ENCODE peak calls at places on chromosomes 16 and 17, in eight cellular contexts. One of them, this sample, is unnamed.

GRCh38 chr16:3158498-3159314 is 23.9 kb downstream of the ZNF213 start:
- DNase-seq in endothelial cell: peak; percentile 78
- DNase-seq in neural crest cell: peak; percentile 69
- DNase-seq in GM06990: peak; percentile 92
- DNase-seq in A549: peak; percentile 95
- DNase-seq in breast epithelium: peak; percentile 89
- DNase-seq in cardiac fibroblast: peak; percentile 91
- DNase-seq in HFFc6: peak; percentile 83
- DNase-seq in this sample: peak; percentile 94

GRCh38 chr17:78428025-78428575 is 49.7 kb downstream of the PGS1 start:
- DNase-seq in endothelial cell: no peak
- DNase-seq in neural crest cell: no peak
- DNase-seq in GM06990: no peak
- DNase-seq in A549: no peak
- DNase-seq in breast epithelium: no peak
- DNase-seq in cardiac fibroblast: no peak
- DNase-seq in HFFc6: no peak
- DNase-seq in this sample: no peak

GRCh38 chr17:2691965-2692780 is 19.4 kb downstream of the CLUH start:
- DNase-seq in endothelial cell: no peak
- DNase-seq in neural crest cell: no peak
- DNase-seq in GM06990: no peak
- DNase-seq in A549: no peak
- DNase-seq in breast epithelium: peak; percentile 16
- DNase-seq in cardiac fibroblast: no peak
- DNase-seq in HFFc6: no peak
- DNase-seq in this sample: no peak

GRCh38 chr17:29930399-29931010 is 477 bp upstream of the SSH2 start:
- DNase-seq in endothelial cell: peak; percentile 15
- DNase-seq in neural crest cell: peak; percentile 14
- DNase-seq in GM06990: peak; percentile 18
- DNase-seq in A549: no peak
- DNase-seq in breast epithelium: no peak
- DNase-seq in cardiac fibroblast: no peak
- DNase-seq in HFFc6: no peak
- DNase-seq in this sample: no peak

GRCh38 chr16:84215531-84215930 is 24.3 kb downstream of the KCNG4 start:
- DNase-seq in endothelial cell: no peak
- DNase-seq in neural crest cell: no peak
- DNase-seq in GM06990: no peak
- DNase-seq in A549: no peak
- DNase-seq in breast epithelium: no peak
- DNase-seq in cardiac fibroblast: no peak
- DNase-seq in HFFc6: no peak
- DNase-seq in this sample: no peak

GRCh38 chr16:66906916-66907836 is 11.5 kb downstream of the CDH16 start:
- DNase-seq in endothelial cell: no peak
- DNase-seq in neural crest cell: no peak
- DNase-seq in GM06990: no peak
- DNase-seq in A549: no peak
- DNase-seq in breast epithelium: no peak
- DNase-seq in cardiac fibroblast: no peak
- DNase-seq in HFFc6: no peak
- DNase-seq in this sample: no peak

GRCh38 chr16:67053767-67054334 is 24.9 kb downstream of the CBFB start:
- DNase-seq in endothelial cell: no peak
- DNase-seq in neural crest cell: no peak
- DNase-seq in GM06990: no peak
- DNase-seq in A549: no peak
- DNase-seq in breast epithelium: no peak
- DNase-seq in cardiac fibroblast: no peak
- DNase-seq in HFFc6: no peak
- DNase-seq in this sample: peak; percentile 15

GRCh38 chr17:35879748-35880654 is at the start of gene CCL5:
- DNase-seq in endothelial cell: no peak
- DNase-seq in neural crest cell: no peak
- DNase-seq in GM06990: peak; percentile 78
- DNase-seq in A549: no peak
- DNase-seq in breast epithelium: no peak
- DNase-seq in cardiac fibroblast: peak; percentile 67
- DNase-seq in HFFc6: peak; percentile 9
- DNase-seq in this sample: peak; percentile 87

GRCh38 chr16:81650982-81651562 is 128.0 kb upstream of the PLCG2 start:
- DNase-seq in endothelial cell: no peak
- DNase-seq in neural crest cell: no peak
- DNase-seq in GM06990: no peak
- DNase-seq in A549: no peak
- DNase-seq in breast epithelium: no peak
- DNase-seq in cardiac fibroblast: peak; percentile 36
- DNase-seq in HFFc6: no peak
- DNase-seq in this sample: no peak

GRCh38 chr16:68843482-68844210 is at the start of gene TANGO6:
- DNase-seq in endothelial cell: peak; percentile 78
- DNase-seq in neural crest cell: peak; percentile 81
- DNase-seq in GM06990: peak; percentile 91
- DNase-seq in A549: peak; percentile 74
- DNase-seq in breast epithelium: peak; percentile 72
- DNase-seq in cardiac fibroblast: peak; percentile 82
- DNase-seq in HFFc6: peak; percentile 65
- DNase-seq in this sample: peak; percentile 91
- TF ChIP-seq CTCF in endothelial cell: no peak
- TF ChIP-seq CTCF in neural crest cell: peak; percentile 54
- TF ChIP-seq CTCF in GM06990: peak; percentile 55
- TF ChIP-seq CTCF in A549: peak; percentile 47
- TF ChIP-seq CTCF in breast epithelium: no peak
- TF ChIP-seq CTCF in cardiac fibroblast: peak; percentile 24
- TF ChIP-seq CTCF in HFFc6: peak; percentile 53
- TF ChIP-seq CTCF in this sample: peak; percentile 38

GRCh38 chr16:25141648-25142047 is 30.1 kb downstream of the LCMT1 start:
- DNase-seq in endothelial cell: no peak
- DNase-seq in neural crest cell: no peak
- DNase-seq in GM06990: no peak
- DNase-seq in A549: no peak
- DNase-seq in breast epithelium: no peak
- DNase-seq in cardiac fibroblast: peak; percentile 38
- DNase-seq in HFFc6: no peak
- DNase-seq in this sample: no peak

GRCh38 chr16:25148568-25149215 is 37.1 kb downstream of the LCMT1 start:
- DNase-seq in endothelial cell: no peak
- DNase-seq in neural crest cell: no peak
- DNase-seq in GM06990: no peak
- DNase-seq in A549: no peak
- DNase-seq in breast epithelium: no peak
- DNase-seq in cardiac fibroblast: no peak
- DNase-seq in HFFc6: no peak
- DNase-seq in this sample: no peak

GRCh38 chr16:25138130-25138529 is 26.6 kb downstream of the LCMT1 start:
- DNase-seq in endothelial cell: no peak
- DNase-seq in neural crest cell: no peak
- DNase-seq in GM06990: no peak
- DNase-seq in A549: no peak
- DNase-seq in breast epithelium: no peak
- DNase-seq in cardiac fibroblast: no peak
- DNase-seq in HFFc6: no peak
- DNase-seq in this sample: no peak

GRCh38 chr16:25140459-25140858 is 28.9 kb downstream of the LCMT1 start:
- DNase-seq in endothelial cell: no peak
- DNase-seq in neural crest cell: no peak
- DNase-seq in GM06990: no peak
- DNase-seq in A549: no peak
- DNase-seq in breast epithelium: no peak
- DNase-seq in cardiac fibroblast: peak; percentile 20
- DNase-seq in HFFc6: peak; percentile 5
- DNase-seq in this sample: no peak

GRCh38 chr16:25143898-25144297 is 32.4 kb downstream of the LCMT1 start:
- DNase-seq in endothelial cell: peak; percentile 19
- DNase-seq in neural crest cell: no peak
- DNase-seq in GM06990: no peak
- DNase-seq in A549: peak; percentile 36
- DNase-seq in breast epithelium: no peak
- DNase-seq in cardiac fibroblast: no peak
- DNase-seq in HFFc6: no peak
- DNase-seq in this sample: no peak
- TF ChIP-seq CTCF in endothelial cell: peak; percentile 56
- TF ChIP-seq CTCF in neural crest cell: peak; percentile 52
- TF ChIP-seq CTCF in GM06990: no peak
- TF ChIP-seq CTCF in A549: peak; percentile 24
- TF ChIP-seq CTCF in breast epithelium: no peak
- TF ChIP-seq CTCF in cardiac fibroblast: peak; percentile 48
- TF ChIP-seq CTCF in HFFc6: peak; percentile 68
- TF ChIP-seq CTCF in this sample: peak; percentile 3

GRCh38 chr17:49949634-49950033 is 19.4 kb upstream of the DLX4 start:
- DNase-seq in endothelial cell: no peak
- DNase-seq in neural crest cell: no peak
- DNase-seq in GM06990: no peak
- DNase-seq in A549: no peak
- DNase-seq in breast epithelium: no peak
- DNase-seq in cardiac fibroblast: no peak
- DNase-seq in HFFc6: no peak
- DNase-seq in this sample: no peak

GRCh38 chr17:49955157-49955556 is 13.8 kb upstream of the DLX4 start:
- DNase-seq in endothelial cell: no peak
- DNase-seq in neural crest cell: no peak
- DNase-seq in GM06990: no peak
- DNase-seq in A549: no peak
- DNase-seq in breast epithelium: no peak
- DNase-seq in cardiac fibroblast: no peak
- DNase-seq in HFFc6: no peak
- DNase-seq in this sample: no peak

GRCh38 chr17:49952912-49953497 is 16.0 kb upstream of the DLX4 start:
- DNase-seq in endothelial cell: no peak
- DNase-seq in neural crest cell: no peak
- DNase-seq in GM06990: no peak
- DNase-seq in A549: no peak
- DNase-seq in breast epithelium: no peak
- DNase-seq in cardiac fibroblast: no peak
- DNase-seq in HFFc6: no peak
- DNase-seq in this sample: no peak

GRCh38 chr17:49951362-49952080 is 17.5 kb upstream of the DLX4 start:
- DNase-seq in endothelial cell: no peak
- DNase-seq in neural crest cell: no peak
- DNase-seq in GM06990: no peak
- DNase-seq in A549: no peak
- DNase-seq in breast epithelium: no peak
- DNase-seq in cardiac fibroblast: no peak
- DNase-seq in HFFc6: no peak
- DNase-seq in this sample: no peak

GRCh38 chr17:49952209-49952911 is 16.6 kb upstream of the DLX4 start:
- DNase-seq in endothelial cell: peak; percentile 93
- DNase-seq in neural crest cell: peak; percentile 83
- DNase-seq in GM06990: no peak
- DNase-seq in A549: peak; percentile 98
- DNase-seq in breast epithelium: peak; percentile 68
- DNase-seq in cardiac fibroblast: peak; percentile 73
- DNase-seq in HFFc6: peak; percentile 51
- DNase-seq in this sample: peak; percentile 85
- TF ChIP-seq CTCF in endothelial cell: peak; percentile 60
- TF ChIP-seq CTCF in neural crest cell: peak; percentile 83
- TF ChIP-seq CTCF in GM06990: peak; percentile 98
- TF ChIP-seq CTCF in A549: peak; percentile 91
- TF ChIP-seq CTCF in breast epithelium: peak; percentile 83
- TF ChIP-seq CTCF in cardiac fibroblast: peak; percentile 98
- TF ChIP-seq CTCF in HFFc6: peak; percentile 87
- TF ChIP-seq CTCF in this sample: peak; percentile 98

DNA sequence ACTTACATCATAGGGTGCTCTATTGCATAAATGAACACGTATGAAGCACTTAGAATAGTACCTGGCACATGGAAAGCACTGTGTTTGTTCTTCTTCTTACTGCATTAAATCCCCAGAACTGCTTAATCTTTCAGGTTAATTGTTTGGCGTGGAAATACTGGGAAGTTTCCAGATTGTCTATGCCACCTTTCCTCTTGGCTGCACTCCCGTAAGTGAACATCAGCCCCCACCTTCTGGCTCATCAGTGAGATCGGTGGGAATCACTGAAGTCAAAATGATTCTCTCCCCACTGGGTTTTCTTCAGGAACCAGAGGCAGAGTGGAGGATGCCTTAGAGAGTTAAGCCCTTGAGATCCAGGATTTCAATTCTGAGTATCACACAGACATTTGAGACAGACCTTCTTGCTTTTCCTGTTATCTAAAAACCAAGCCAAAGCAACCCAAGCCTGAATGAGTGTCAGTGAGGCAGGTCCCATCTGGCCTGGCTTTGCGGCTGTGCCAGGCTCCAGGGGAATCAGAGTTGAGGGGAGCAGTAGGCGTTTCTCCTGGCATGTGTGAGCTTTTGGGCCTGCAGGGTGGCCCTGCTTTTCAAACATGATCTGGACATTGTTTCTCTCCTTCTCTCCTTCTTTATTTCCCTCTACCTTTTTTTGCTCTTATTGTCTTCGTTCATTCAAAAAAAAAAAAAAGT is 59.1 kb downstream of the OTOA start:
- DNase-seq in endothelial cell: no peak
- DNase-seq in neural crest cell: no peak
- DNase-seq in GM06990: no peak
- DNase-seq in A549: no peak
- DNase-seq in breast epithelium: no peak
- DNase-seq in cardiac fibroblast: no peak
- DNase-seq in HFFc6: no peak
- DNase-seq in this sample: no peak
- TF ChIP-seq CTCF in endothelial cell: no peak
- TF ChIP-seq CTCF in neural crest cell: no peak
- TF ChIP-seq CTCF in GM06990: no peak
- TF ChIP-seq CTCF in A549: no peak
- TF ChIP-seq CTCF in breast epithelium: no peak
- TF ChIP-seq CTCF in cardiac fibroblast: no peak
- TF ChIP-seq CTCF in HFFc6: no peak
- TF ChIP-seq CTCF in this sample: no peak

GRCh38 chr17:72118588-72119279 is 2.1 kb upstream of the SOX9 start:
- DNase-seq in endothelial cell: peak; percentile 82
- DNase-seq in neural crest cell: peak; percentile 83
- DNase-seq in GM06990: no peak
- DNase-seq in A549: peak; percentile 79
- DNase-seq in breast epithelium: peak; percentile 83
- DNase-seq in cardiac fibroblast: peak; percentile 81
- DNase-seq in HFFc6: peak; percentile 66
- DNase-seq in this sample: peak; percentile 48
- TF ChIP-seq CTCF in endothelial cell: peak; percentile 99
- TF ChIP-seq CTCF in neural crest cell: peak; percentile 94
- TF ChIP-seq CTCF in GM06990: peak; percentile 84
- TF ChIP-seq CTCF in A549: peak; percentile 97
- TF ChIP-seq CTCF in breast epithelium: peak; percentile 90
- TF ChIP-seq CTCF in cardiac fibroblast: peak; percentile 84
- TF ChIP-seq CTCF in HFFc6: peak; percentile 96
- TF ChIP-seq CTCF in this sample: peak; percentile 76

DNA sequence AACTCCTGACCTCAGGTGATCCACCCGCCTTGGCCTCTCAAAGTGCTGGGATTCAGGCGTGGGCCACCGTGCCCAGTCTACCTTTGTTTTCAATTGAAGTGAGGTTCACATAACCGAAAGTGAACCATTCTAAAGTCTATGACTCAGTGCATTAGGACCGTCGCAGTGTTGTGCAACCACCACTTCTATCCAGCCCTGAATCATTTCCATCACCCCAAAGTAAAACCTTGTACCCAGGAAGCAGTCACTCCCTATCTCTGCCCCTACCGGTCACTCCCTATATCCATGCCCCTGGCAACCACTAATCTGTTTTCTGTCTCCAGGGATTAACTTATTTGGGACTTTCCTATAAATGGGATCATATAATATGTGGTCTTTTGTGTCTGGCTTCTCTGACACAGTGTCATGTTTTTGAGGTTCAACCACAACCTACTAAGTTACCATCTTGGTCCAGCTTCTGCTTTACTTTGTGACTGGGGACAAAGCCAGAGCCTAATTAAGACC is 28.3 kb upstream of the CDC42EP4 start:
- DNase-seq in endothelial cell: no peak
- DNase-seq in neural crest cell: no peak
- DNase-seq in GM06990: no peak
- DNase-seq in A549: peak; percentile 99
- DNase-seq in breast epithelium: peak; percentile 52
- DNase-seq in cardiac fibroblast: peak; percentile 97
- DNase-seq in HFFc6: peak; percentile 95
- DNase-seq in this sample: no peak
- TF ChIP-seq CTCF in endothelial cell: no peak
- TF ChIP-seq CTCF in neural crest cell: no peak
- TF ChIP-seq CTCF in GM06990: no peak
- TF ChIP-seq CTCF in A549: peak; percentile 30
- TF ChIP-seq CTCF in breast epithelium: peak; percentile 58
- TF ChIP-seq CTCF in cardiac fibroblast: peak; percentile 55
- TF ChIP-seq CTCF in HFFc6: peak; percentile 78
- TF ChIP-seq CTCF in this sample: no peak